ENCODE peak calls at places on chromosomes 12 and 14, in nine cellular contexts. One of them, this sample, is unnamed.

GRCh38 chr12:52442600-52443061 is 8.5 kb upstream of the KRT75 start:
- DNase-seq in foreskin fibroblast: peak; percentile 10
- DNase-seq in PC-9: peak; percentile 92
- DNase-seq in astrocyte of the spinal cord: peak; percentile 67
- DNase-seq in fibroblast of pulmonary artery: peak; percentile 95
- DNase-seq in neural progenitor cell: peak; percentile 51
- DNase-seq in lower leg skin: peak; percentile 54
- DNase-seq in GM12865: no peak
- DNase-seq in choroid plexus epithelial cell: peak; percentile 74
- DNase-seq in this sample: no peak

GRCh38 chr12:14238224-14238792 is 127.2 kb upstream of the ATF7IP start:
- DNase-seq in foreskin fibroblast: peak; percentile 11
- DNase-seq in PC-9: no peak
- DNase-seq in astrocyte of the spinal cord: peak; percentile 57
- DNase-seq in fibroblast of pulmonary artery: peak; percentile 67
- DNase-seq in neural progenitor cell: no peak
- DNase-seq in lower leg skin: no peak
- DNase-seq in GM12865: peak; percentile 55
- DNase-seq in choroid plexus epithelial cell: peak; percentile 72
- DNase-seq in this sample: no peak

GRCh38 chr12:11718105-11718504 is 68.6 kb downstream of the ETV6 start:
- DNase-seq in foreskin fibroblast: no peak
- DNase-seq in PC-9: no peak
- DNase-seq in astrocyte of the spinal cord: no peak
- DNase-seq in fibroblast of pulmonary artery: no peak
- DNase-seq in neural progenitor cell: no peak
- DNase-seq in lower leg skin: no peak
- DNase-seq in GM12865: no peak
- DNase-seq in choroid plexus epithelial cell: no peak
- DNase-seq in this sample: no peak

GRCh38 chr12:94745562-94745961 is 95.2 kb upstream of the TMCC3 start:
- DNase-seq in foreskin fibroblast: no peak
- DNase-seq in PC-9: no peak
- DNase-seq in astrocyte of the spinal cord: no peak
- DNase-seq in fibroblast of pulmonary artery: no peak
- DNase-seq in neural progenitor cell: no peak
- DNase-seq in lower leg skin: no peak
- DNase-seq in GM12865: no peak
- DNase-seq in choroid plexus epithelial cell: no peak
- DNase-seq in this sample: no peak

GRCh38 chr12:103373088-103373523 is 122.7 kb downstream of the C12orf42 start:
- DNase-seq in foreskin fibroblast: no peak
- DNase-seq in PC-9: no peak
- DNase-seq in astrocyte of the spinal cord: no peak
- DNase-seq in fibroblast of pulmonary artery: no peak
- DNase-seq in neural progenitor cell: no peak
- DNase-seq in lower leg skin: no peak
- DNase-seq in GM12865: peak; percentile 18
- DNase-seq in choroid plexus epithelial cell: no peak
- DNase-seq in this sample: peak; percentile 95

GRCh38 chr12:50732591-50732990 is 31.3 kb upstream of the ATF1 start:
- DNase-seq in foreskin fibroblast: peak; percentile 85
- DNase-seq in PC-9: peak; percentile 43
- DNase-seq in astrocyte of the spinal cord: peak; percentile 75
- DNase-seq in fibroblast of pulmonary artery: peak; percentile 87
- DNase-seq in neural progenitor cell: no peak
- DNase-seq in lower leg skin: no peak
- DNase-seq in GM12865: no peak
- DNase-seq in choroid plexus epithelial cell: peak; percentile 89
- DNase-seq in this sample: no peak

GRCh38 chr12:89051065-89051677 is 301.1 kb downstream of the DUSP6 start:
- DNase-seq in foreskin fibroblast: no peak
- DNase-seq in PC-9: peak; percentile 53
- DNase-seq in astrocyte of the spinal cord: peak; percentile 72
- DNase-seq in fibroblast of pulmonary artery: peak; percentile 89
- DNase-seq in neural progenitor cell: peak; percentile 72
- DNase-seq in lower leg skin: no peak
- DNase-seq in GM12865: peak; percentile 56
- DNase-seq in choroid plexus epithelial cell: peak; percentile 89
- DNase-seq in this sample: peak; percentile 39

GRCh38 chr12:67193705-67194104 is 75.5 kb upstream of the CAND1 start:
- DNase-seq in foreskin fibroblast: peak; percentile 1
- DNase-seq in PC-9: no peak
- DNase-seq in astrocyte of the spinal cord: peak; percentile 27
- DNase-seq in fibroblast of pulmonary artery: peak; percentile 56
- DNase-seq in neural progenitor cell: peak; percentile 70
- DNase-seq in lower leg skin: no peak
- DNase-seq in GM12865: peak; percentile 49
- DNase-seq in choroid plexus epithelial cell: peak; percentile 56
- DNase-seq in this sample: peak; percentile 14

GRCh38 chr12:116204169-116204568 is 73.3 kb downstream of the MED13L start:
- DNase-seq in foreskin fibroblast: no peak
- DNase-seq in PC-9: no peak
- DNase-seq in astrocyte of the spinal cord: no peak
- DNase-seq in fibroblast of pulmonary artery: no peak
- DNase-seq in neural progenitor cell: no peak
- DNase-seq in lower leg skin: no peak
- DNase-seq in GM12865: no peak
- DNase-seq in choroid plexus epithelial cell: no peak
- DNase-seq in this sample: no peak

GRCh38 chr14:24777678-24778077 is 143.7 kb upstream of the GZMB start:
- DNase-seq in foreskin fibroblast: no peak
- DNase-seq in PC-9: no peak
- DNase-seq in astrocyte of the spinal cord: no peak
- DNase-seq in fibroblast of pulmonary artery: no peak
- DNase-seq in neural progenitor cell: no peak
- DNase-seq in lower leg skin: no peak
- DNase-seq in GM12865: no peak
- DNase-seq in choroid plexus epithelial cell: no peak
- DNase-seq in this sample: no peak

GRCh38 chr14:20624495-20625070 is 16.9 kb downstream of the OR6S1 start:
- DNase-seq in foreskin fibroblast: peak; percentile 62
- DNase-seq in PC-9: peak; percentile 81
- DNase-seq in astrocyte of the spinal cord: peak; percentile 52
- DNase-seq in fibroblast of pulmonary artery: peak; percentile 76
- DNase-seq in neural progenitor cell: peak; percentile 76
- DNase-seq in lower leg skin: peak; percentile 94
- DNase-seq in GM12865: peak; percentile 87
- DNase-seq in choroid plexus epithelial cell: peak; percentile 74
- DNase-seq in this sample: no peak

GRCh38 chr14:71618047-71618446 is 314.2 kb upstream of the RGS6 start:
- DNase-seq in foreskin fibroblast: no peak
- DNase-seq in PC-9: no peak
- DNase-seq in astrocyte of the spinal cord: no peak
- DNase-seq in fibroblast of pulmonary artery: no peak
- DNase-seq in neural progenitor cell: no peak
- DNase-seq in lower leg skin: no peak
- DNase-seq in GM12865: peak; percentile 35
- DNase-seq in choroid plexus epithelial cell: no peak
- DNase-seq in this sample: no peak

GRCh38 chr12:63276537-63277365 is 125.8 kb upstream of the AVPR1A start:
- DNase-seq in foreskin fibroblast: no peak
- DNase-seq in PC-9: no peak
- DNase-seq in astrocyte of the spinal cord: peak; percentile 33
- DNase-seq in fibroblast of pulmonary artery: peak; percentile 15
- DNase-seq in neural progenitor cell: peak; percentile 78
- DNase-seq in lower leg skin: no peak
- DNase-seq in GM12865: peak; percentile 59
- DNase-seq in choroid plexus epithelial cell: peak; percentile 66
- DNase-seq in this sample: peak; percentile 22

GRCh38 chr12:58067610-58068387 is 126.4 kb downstream of the ATP23 start:
- DNase-seq in foreskin fibroblast: peak; percentile 75
- DNase-seq in PC-9: peak; percentile 99
- DNase-seq in astrocyte of the spinal cord: peak; percentile 40
- DNase-seq in fibroblast of pulmonary artery: peak; percentile 18
- DNase-seq in neural progenitor cell: no peak
- DNase-seq in lower leg skin: no peak
- DNase-seq in GM12865: no peak
- DNase-seq in choroid plexus epithelial cell: peak; percentile 84
- DNase-seq in this sample: no peak

GRCh38 chr12:10159280-10159679 is 12.7 kb downstream of the OLR1 start:
- DNase-seq in foreskin fibroblast: no peak
- DNase-seq in PC-9: no peak
- DNase-seq in astrocyte of the spinal cord: no peak
- DNase-seq in fibroblast of pulmonary artery: no peak
- DNase-seq in neural progenitor cell: no peak
- DNase-seq in lower leg skin: no peak
- DNase-seq in GM12865: no peak
- DNase-seq in choroid plexus epithelial cell: no peak
- DNase-seq in this sample: no peak

GRCh38 chr12:2160043-2160442 is 107.3 kb downstream of the CACNA1C start:
- DNase-seq in foreskin fibroblast: peak; percentile 21
- DNase-seq in PC-9: no peak
- DNase-seq in astrocyte of the spinal cord: no peak
- DNase-seq in fibroblast of pulmonary artery: no peak
- DNase-seq in neural progenitor cell: no peak
- DNase-seq in lower leg skin: no peak
- DNase-seq in GM12865: no peak
- DNase-seq in choroid plexus epithelial cell: no peak
- DNase-seq in this sample: peak; percentile 54

GRCh38 chr14:25017562-25017961 is 32.4 kb downstream of the STXBP6 start:
- DNase-seq in foreskin fibroblast: no peak
- DNase-seq in PC-9: no peak
- DNase-seq in astrocyte of the spinal cord: no peak
- DNase-seq in fibroblast of pulmonary artery: no peak
- DNase-seq in neural progenitor cell: no peak
- DNase-seq in lower leg skin: no peak
- DNase-seq in GM12865: no peak
- DNase-seq in choroid plexus epithelial cell: no peak
- DNase-seq in this sample: no peak

DNA sequence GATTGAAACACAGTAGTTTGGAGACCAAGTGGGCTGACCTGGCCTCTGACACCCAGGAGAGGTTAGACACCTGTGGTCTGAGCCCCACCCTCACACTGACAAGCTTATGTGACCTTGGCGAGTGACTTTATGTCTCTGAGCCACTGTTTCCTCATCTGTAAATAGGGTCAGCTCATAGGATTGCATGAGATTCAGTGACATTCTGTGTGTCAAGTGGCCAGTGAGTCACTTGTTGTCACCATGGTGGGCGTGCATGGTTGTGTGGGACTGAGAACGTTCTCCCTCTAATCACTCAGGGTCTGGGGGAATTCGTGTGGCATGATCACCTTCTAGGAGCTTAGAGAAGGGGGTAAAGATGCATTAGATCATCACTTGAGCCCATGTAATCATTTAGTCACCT is 146.4 kb downstream of the PHETA1 start:
- DNase-seq in foreskin fibroblast: no peak
- DNase-seq in PC-9: no peak
- DNase-seq in astrocyte of the spinal cord: no peak
- DNase-seq in fibroblast of pulmonary artery: no peak
- DNase-seq in neural progenitor cell: no peak
- DNase-seq in lower leg skin: no peak
- DNase-seq in GM12865: no peak
- DNase-seq in choroid plexus epithelial cell: no peak
- DNase-seq in this sample: no peak
- H3K4me3 ChIP-seq in foreskin fibroblast: no peak overlapping the region
- H3K4me3 ChIP-seq in PC-9: no peak overlapping the region
- H3K4me3 ChIP-seq in astrocyte of the spinal cord: no peak overlapping the region
- H3K4me3 ChIP-seq in fibroblast of pulmonary artery: no peak overlapping the region
- H3K4me3 ChIP-seq in neural progenitor cell: no peak overlapping the region
- H3K4me3 ChIP-seq in lower leg skin: no peak overlapping the region
- H3K4me3 ChIP-seq in GM12865: no peak overlapping the region
- H3K4me3 ChIP-seq in choroid plexus epithelial cell: no peak overlapping the region
- H3K4me3 ChIP-seq in this sample: no peak overlapping the region

GRCh38 chr12:38053655-38054464 is 262.7 kb upstream of the ALG10B start:
- DNase-seq in foreskin fibroblast: no peak
- DNase-seq in PC-9: peak; percentile 70
- DNase-seq in astrocyte of the spinal cord: no peak
- DNase-seq in fibroblast of pulmonary artery: no peak
- DNase-seq in neural progenitor cell: no peak
- DNase-seq in lower leg skin: no peak
- DNase-seq in GM12865: no peak
- DNase-seq in choroid plexus epithelial cell: no peak
- DNase-seq in this sample: peak; percentile 71
- TF ChIP-seq CTCF in foreskin fibroblast: no peak
- TF ChIP-seq CTCF in PC-9: peak; percentile 88
- TF ChIP-seq CTCF in astrocyte of the spinal cord: no peak
- TF ChIP-seq CTCF in fibroblast of pulmonary artery: no peak
- TF ChIP-seq CTCF in neural progenitor cell: no peak
- TF ChIP-seq CTCF in lower leg skin: no peak
- TF ChIP-seq CTCF in GM12865: no peak
- TF ChIP-seq CTCF in choroid plexus epithelial cell: no peak
- TF ChIP-seq CTCF in this sample: peak; percentile 97

GRCh38 chr14:61811882-61812346 is 49.7 kb downstream of the SNAPC1 start:
- DNase-seq in foreskin fibroblast: no peak
- DNase-seq in PC-9: no peak
- DNase-seq in astrocyte of the spinal cord: no peak
- DNase-seq in fibroblast of pulmonary artery: no peak
- DNase-seq in neural progenitor cell: no peak
- DNase-seq in lower leg skin: no peak
- DNase-seq in GM12865: no peak
- DNase-seq in choroid plexus epithelial cell: no peak
- DNase-seq in this sample: no peak
- H3K4me3 ChIP-seq in foreskin fibroblast: no peak overlapping the region
- H3K4me3 ChIP-seq in PC-9: no peak overlapping the region
- H3K4me3 ChIP-seq in astrocyte of the spinal cord: peak overlapping the region; percentile 47
- H3K4me3 ChIP-seq in fibroblast of pulmonary artery: peak overlapping the region; percentile 41
- H3K4me3 ChIP-seq in neural progenitor cell: peak overlapping the region; percentile 85
- H3K4me3 ChIP-seq in lower leg skin: no peak overlapping the region
- H3K4me3 ChIP-seq in GM12865: no peak overlapping the region
- H3K4me3 ChIP-seq in choroid plexus epithelial cell: peak overlapping the region; percentile 66
- H3K4me3 ChIP-seq in this sample: no peak overlapping the region

DNA sequence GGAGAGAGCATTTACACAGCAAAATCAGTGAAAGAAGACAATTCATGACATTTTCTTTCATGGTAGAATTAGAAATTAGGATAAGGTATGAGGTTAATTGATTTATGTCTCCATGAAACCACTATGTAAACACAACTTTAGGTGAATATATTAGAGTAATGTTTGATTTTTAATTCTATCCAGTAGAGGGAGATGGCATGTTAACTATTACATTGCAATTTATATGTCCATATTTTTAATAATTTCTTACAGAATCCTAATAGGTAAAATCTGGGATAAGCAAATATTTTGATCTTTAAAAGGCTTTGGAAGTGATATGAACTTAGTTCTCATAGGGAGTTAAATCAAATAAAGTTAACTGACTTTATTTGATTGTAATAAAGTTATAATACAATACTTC is 373.4 kb upstream of the PDE3A start:
- DNase-seq in foreskin fibroblast: no peak
- DNase-seq in PC-9: no peak
- DNase-seq in astrocyte of the spinal cord: peak; percentile 24
- DNase-seq in fibroblast of pulmonary artery: peak; percentile 49
- DNase-seq in neural progenitor cell: no peak
- DNase-seq in lower leg skin: no peak
- DNase-seq in GM12865: no peak
- DNase-seq in choroid plexus epithelial cell: peak; percentile 41
- DNase-seq in this sample: no peak
- TF ChIP-seq CTCF in foreskin fibroblast: no peak
- TF ChIP-seq CTCF in PC-9: no peak
- TF ChIP-seq CTCF in astrocyte of the spinal cord: no peak
- TF ChIP-seq CTCF in fibroblast of pulmonary artery: peak; percentile 41
- TF ChIP-seq CTCF in neural progenitor cell: peak; percentile 5
- TF ChIP-seq CTCF in lower leg skin: no peak
- TF ChIP-seq CTCF in GM12865: no peak
- TF ChIP-seq CTCF in choroid plexus epithelial cell: peak; percentile 42
- TF ChIP-seq CTCF in this sample: peak; percentile 21

This sample was measured in LNCaP clone FGC.